ENCODE peak calls at places on chromosomes 1 and 21, in six cellular contexts. Q, N, B, E, W and U are unnamed samples.

GRCh38 chr1:175891783-175892309 is 148.5 kb upstream of the TNR start:
- DNase-seq in Q (no peak), N (no peak), B (no peak), E (no peak), W (no peak), U (no peak)

GRCh38 chr1:15063346-15063745 is 90.2 kb upstream of the TMEM51 start:
- DNase-seq in Q (no peak), N (no peak), B (no peak), E (no peak), W (no peak), U (no peak)

GRCh38 chr1:40011198-40011597 is 29.3 kb upstream of the CAP1 start:
- DNase-seq in Q (no peak), N (no peak), B (no peak), E (no peak), W (no peak), U (no peak)

GRCh38 chr1:169594391-169594790 is 8.1 kb upstream of the F5 start:
- DNase-seq in Q (no peak), N (no peak), B (no peak), E (no peak), W (no peak), U (no peak)

GRCh38 chr1:229984310-229984991 is 82.6 kb upstream of the GALNT2 start:
- DNase-seq in Q (no peak), N (no peak), B (no peak), E (no peak), W (no peak), U (no peak)

GRCh38 chr1:105795741-105796140 is 1260.7 kb upstream of the PRMT6 start:
- DNase-seq in Q (no peak), N (peak), B (no peak), E (no peak), W (no peak), U (no peak)

GRCh38 chr1:3564921-3565831 is 46.1 kb downstream of the MEGF6 start:
- DNase-seq in Q (no peak), N (no peak), B (no peak), E (no peak), W (no peak), U (no peak)

GRCh38 chr21:22536511-22536910 is 1538.3 kb downstream of the NCAM2 start:
- DNase-seq in Q (no peak), N (no peak), B (no peak), E (no peak), W (no peak), U (no peak)

GRCh38 chr21:45524756-45525152 is 17.5 kb downstream of the SLC19A1 start:
- DNase-seq in Q (no peak), N (peak), B (no peak), E (no peak), W (peak), U (no peak)

GRCh38 chr1:1200876-1201810 is 5.2 kb downstream of the TNFRSF18 start:
- DNase-seq in Q (peak), N (peak), B (peak), E (peak), W (peak), U (peak)

GRCh38 chr1:65595724-65596123 is 175.3 kb downstream of the LEPR start:
- DNase-seq in Q (no peak), N (no peak), B (no peak), E (no peak), W (no peak), U (no peak)

GRCh38 chr1:25343872-25344271 is 5.7 kb downstream of the TMEM50A start:
- DNase-seq in Q (no peak), N (no peak), B (peak), E (peak), W (no peak), U (no peak)

GRCh38 chr1:11168731-11169130 is 20.4 kb upstream of the ANGPTL7 start:
- DNase-seq in Q (no peak), N (no peak), B (no peak), E (peak), W (no peak), U (no peak)

GRCh38 chr1:168085401-168085872 is 51.3 kb downstream of the GPR161 start:
- DNase-seq in Q (no peak), N (no peak), B (no peak), E (no peak), W (no peak), U (no peak)

GRCh38 chr21:31594726-31595125 is 64.8 kb upstream of the SOD1 start:
- DNase-seq in Q (no peak), N (no peak), B (no peak), E (no peak), W (no peak), U (no peak)

GRCh38 chr1:151398691-151399065 is 695 bp upstream of the PSMB4 start:
- DNase-seq in Q (no peak), N (no peak), B (no peak), E (no peak), W (no peak), U (no peak)

GRCh38 chr1:154837679-154838171 is 32.4 kb downstream of the KCNN3 start:
- DNase-seq in Q (peak), N (no peak), B (no peak), E (no peak), W (no peak), U (no peak)

GRCh38 chr1:37858931-37859506 is 373 bp downstream of the MTF1 start:
- DNase-seq in Q (no peak), N (peak), B (peak), E (no peak), W (no peak), U (peak)

GRCh38 chr1:114032271-114033218 is 53.3 kb downstream of the OLFML3 start:
- DNase-seq in Q (no peak), N (no peak), B (peak), E (peak), W (no peak), U (no peak)

GRCh38 chr1:184214128-184214527 is 162.6 kb downstream of the TSEN15 start:
- DNase-seq in Q (no peak), N (peak), B (no peak), E (no peak), W (no peak), U (no peak)

GRCh38 chr1:203196371-203196770 is 9.9 kb upstream of the CHI3L1 start:
- DNase-seq in Q (no peak), N (no peak), B (peak), E (peak), W (no peak), U (no peak)

GRCh38 chr1:180580237-180580636 is 21.5 kb downstream of the OVAAL start:
- DNase-seq in Q (no peak), N (no peak), B (no peak), E (peak), W (no peak), U (no peak)

GRCh38 chr1:100883963-100884362 is 10.7 kb downstream of the EXTL2 start:
- DNase-seq in Q (no peak), N (no peak), B (peak), E (peak), W (no peak), U (no peak)

GRCh38 chr1:20717452-20718342 is at the start of gene KIF17:
- DNase-seq in Q (peak), N (peak), B (peak), E (peak), W (peak), U (peak)

GRCh38 chr1:205276334-205277065 is 45.0 kb downstream of the NUAK2 start:
- DNase-seq in Q (no peak), N (no peak), B (no peak), E (no peak), W (no peak), U (no peak)

GRCh38 chr1:31926846-31927660 is 11.1 kb downstream of the PTP4A2 start:
- DNase-seq in Q (no peak), N (no peak), B (no peak), E (no peak), W (no peak), U (no peak)

GRCh38 chr1:31591425-31592093 is 15.2 kb downstream of the TINAGL1 start:
- DNase-seq in Q (peak), N (no peak), B (peak), E (peak), W (peak), U (no peak)

GRCh38 chr1:51281807-51282206 is 45.7 kb downstream of the RNF11 start:
- DNase-seq in Q (no peak), N (no peak), B (no peak), E (no peak), W (no peak), U (no peak)

GRCh38 chr1:88311907-88312306 is 372.2 kb upstream of the PKN2 start:
- DNase-seq in Q (no peak), N (no peak), B (peak), E (peak), W (no peak), U (no peak)

GRCh38 chr1:88890790-88891317 is 513 bp downstream of the GTF2B start:
- DNase-seq in Q (peak), N (no peak), B (peak), E (peak), W (no peak), U (no peak)

GRCh38 chr1:178055779-178056471 is 38.0 kb upstream of the RASAL2 start:
- DNase-seq in Q (no peak), N (no peak), B (no peak), E (peak), W (no peak), U (no peak)

GRCh38 chr1:204630460-204630905 is 55.1 kb downstream of the LRRN2 start:
- DNase-seq in Q (no peak), N (no peak), B (no peak), E (peak), W (no peak), U (no peak)

GRCh38 chr1:171801395-171801990 is 20.0 kb downstream of the METTL13 start:
- DNase-seq in Q (no peak), N (no peak), B (peak), E (peak), W (no peak), U (no peak)

GRCh38 chr1:53246261-53247134 is 8.2 kb upstream of the MAGOH start:
- DNase-seq in Q (no peak), N (no peak), B (peak), E (peak), W (no peak), U (no peak)

GRCh38 chr1:235018720-235019444 is 109.8 kb downstream of the TOMM20 start:
- DNase-seq in Q (peak), N (no peak), B (no peak), E (no peak), W (no peak), U (no peak)

GRCh38 chr1:209010831-209011230 is 572.7 kb upstream of the CAMK1G start:
- DNase-seq in Q (no peak), N (no peak), B (no peak), E (no peak), W (no peak), U (no peak)

GRCh38 chr1:75265792-75266191 is 131.6 kb downstream of the LHX8 start:
- DNase-seq in Q (no peak), N (no peak), B (peak), E (peak), W (no peak), U (no peak)

GRCh38 chr1:210272666-210273065 is 40.1 kb downstream of the SERTAD4 start:
- DNase-seq in Q (no peak), N (no peak), B (no peak), E (peak), W (no peak), U (no peak)
- H3K27ac ChIP-seq in Q (no peak), N (no peak), B (no peak), E (no peak), W (no peak), U (no peak)

GRCh38 chr1:191993549-191993948 is 164.7 kb upstream of the RGS18 start:
- DNase-seq in Q (no peak), N (no peak), B (peak), E (no peak), W (no peak), U (no peak)
- TF ChIP-seq CTCF in Q (no peak), N (no peak), B (peak), E (no peak), W (peak), U (no peak)

DNA sequence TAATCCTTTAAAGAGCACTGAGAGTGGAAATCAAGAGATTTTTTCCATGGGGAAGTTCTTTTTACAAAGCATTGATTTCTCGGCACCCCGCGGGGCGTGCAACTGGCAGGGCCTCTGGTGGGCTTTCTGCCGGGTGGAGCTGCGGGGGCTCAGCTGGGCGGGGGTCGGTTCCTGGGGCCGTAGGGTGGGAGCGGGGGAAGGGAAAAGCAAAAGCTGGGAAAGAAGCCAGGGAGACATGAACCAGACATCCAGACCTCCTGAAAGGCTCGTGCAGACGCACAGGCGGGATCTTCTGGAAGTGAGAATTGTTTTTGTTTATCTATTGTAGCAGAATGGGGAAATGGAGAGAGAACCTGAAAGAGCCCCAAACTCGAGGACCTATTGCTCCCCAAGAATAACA is 235.2 kb downstream of the FAM72C start:
- DNase-seq in Q (no peak), N (no peak), B (no peak), E (no peak), W (no peak), U (no peak)
- H3K4me3 ChIP-seq in Q (no peak), N (no peak), B (no peak), E (no peak), W (peak), U (no peak)

DNA sequence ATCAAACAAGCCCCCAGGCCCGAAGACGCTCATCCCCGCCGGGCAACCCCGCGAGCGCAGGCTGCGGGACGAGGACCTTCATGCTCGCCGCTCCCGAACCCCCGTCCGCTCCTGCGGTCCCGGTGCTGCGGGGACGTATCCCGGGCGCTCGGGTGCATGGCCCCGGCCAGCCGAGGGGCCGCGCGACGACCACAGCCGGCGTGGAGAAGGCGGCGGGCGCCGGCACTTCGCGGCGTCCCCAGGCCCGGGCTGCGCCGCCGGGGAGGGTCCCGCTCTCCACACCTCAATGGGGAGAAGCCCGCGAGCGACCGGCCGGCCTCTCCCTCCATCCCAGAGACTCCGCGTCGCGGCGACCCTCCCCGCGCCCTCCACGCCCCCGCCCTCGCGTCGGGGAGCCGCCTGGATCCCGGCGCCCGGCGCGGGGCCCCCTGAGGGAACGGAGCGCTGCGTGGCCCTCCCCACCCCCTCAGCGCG is 401 bp downstream of the ERRFI1 start:
- DNase-seq in Q (no peak), N (peak), B (no peak), E (peak), W (no peak), U (no peak)
- H3K27ac ChIP-seq in Q (peak), N (peak), B (peak), E (peak), W (peak), U (no peak)